ENCODE peak calls at places on chromosomes 16 and 17, in four cellular contexts. R is mesendoderm, F is H9, Z is H1. C is an unnamed sample.

GRCh38 chr17:49015179-49015923 is 18.2 kb downstream of the IGF2BP1 start:
- DNase-seq in R (no peak), F (peak), Z (peak), C (no peak)

GRCh38 chr17:18241229-18241871 is 15.9 kb downstream of the LLGL1 start:
- DNase-seq in F (peak), R (no peak), Z (peak), C (no peak)

GRCh38 chr16:22007509-22008214 is at the start of gene MOSMO:
- DNase-seq in Z (peak), F (peak), R (peak), C (peak)

GRCh38 chr17:32596666-32597065 is 109.9 kb downstream of the CDK5R1 start:
- DNase-seq in Z (no peak), R (peak), F (no peak), C (no peak)

GRCh38 chr16:65070831-65071230 is 51.0 kb downstream of the CDH11 start:
- DNase-seq in R (peak), Z (no peak), F (peak), C (peak)

GRCh38 chr16:78323315-78323714 is 223.9 kb downstream of the WWOX start:
- DNase-seq in Z (no peak), R (no peak), F (no peak), C (no peak)

GRCh38 chr17:55720917-55721836 is 1.5 kb downstream of the TMEM100 start:
- DNase-seq in F (no peak), R (no peak), Z (no peak), C (no peak)

GRCh38 chr17:12985431-12986285 is 32.2 kb downstream of the ELAC2 start:
- DNase-seq in F (no peak), R (no peak), Z (no peak), C (no peak)

GRCh38 chr16:3610698-3611144 is 685 bp downstream of the SLX4 start:
- DNase-seq in Z (no peak), F (no peak), R (peak), C (no peak)

GRCh38 chr16:46612121-46612520 is 9.1 kb downstream of the SHCBP1 start:
- DNase-seq in R (no peak), Z (no peak), F (no peak), C (no peak)

GRCh38 chr16:87822002-87822390 is 47.3 kb downstream of the SLC7A5 start:
- DNase-seq in R (no peak), Z (no peak), F (no peak), C (no peak)

GRCh38 chr17:9389116-9389515 is 186.5 kb downstream of the STX8 start:
- DNase-seq in Z (no peak), F (no peak), R (no peak), C (peak)

GRCh38 chr16:21244798-21245197 is 11.3 kb downstream of the ANKS4B start:
- DNase-seq in R (no peak), Z (peak), F (no peak), C (no peak)

GRCh38 chr17:22270381-22270780 is 578.1 kb downstream of the KCNJ18 start:
- DNase-seq in R (no peak), F (no peak), Z (no peak), C (no peak)

DNA sequence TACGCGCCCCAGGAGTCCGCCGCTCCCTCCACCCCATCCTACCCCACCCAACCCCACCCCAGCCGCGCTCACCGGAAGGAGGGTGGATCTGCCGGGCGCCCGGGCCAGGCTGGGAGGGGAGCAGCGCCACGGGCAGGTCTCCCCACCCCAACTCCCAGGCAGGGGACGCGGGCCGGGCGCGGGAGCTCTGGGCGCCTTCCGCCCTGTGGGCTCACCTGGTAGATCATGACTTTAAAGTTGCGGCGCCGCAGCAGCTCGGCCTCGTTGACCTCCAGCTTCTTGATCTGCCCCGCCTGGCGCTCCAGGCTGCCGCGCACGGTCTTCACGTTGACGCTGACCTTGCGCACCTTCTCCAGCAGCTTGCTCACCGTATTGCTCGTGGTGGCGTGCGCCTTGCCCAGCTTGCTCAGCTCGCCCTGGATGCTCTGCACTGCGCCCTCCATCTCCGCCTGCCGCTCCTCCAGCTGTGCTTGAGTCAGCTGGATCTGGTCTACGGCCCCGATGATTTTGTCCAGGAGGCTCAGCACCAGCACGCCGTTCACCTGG is 571 bp downstream of the CAVIN1 start:
- DNase-seq in Z (peak), R (peak), F (peak), C (peak)
- H3K23ac ChIP-seq in Z (no peak), R (no peak), F (no peak), C (no peak)

GRCh38 chr17:45784583-45785372 is 658 bp downstream of the CRHR1 start:
- DNase-seq in F (peak), R (peak), Z (peak), C (peak)

GRCh38 chr17:45787044-45787443 is 2.9 kb downstream of the CRHR1 start:
- DNase-seq in Z (no peak), F (no peak), R (no peak), C (no peak)

GRCh38 chr17:45784293-45784582 is at the start of gene CRHR1:
- DNase-seq in Z (peak), R (no peak), F (no peak), C (peak)

GRCh38 chr17:45786349-45786748 is 2.2 kb downstream of the CRHR1 start:
- DNase-seq in F (no peak), R (no peak), Z (no peak), C (no peak)

GRCh38 chr17:45785373-45786193 is 1.5 kb downstream of the CRHR1 start:
- DNase-seq in R (peak), Z (no peak), F (peak), C (no peak)
- H3K4me2 ChIP-seq in R (peak), Z (peak), F (peak), C (peak)

DNA sequence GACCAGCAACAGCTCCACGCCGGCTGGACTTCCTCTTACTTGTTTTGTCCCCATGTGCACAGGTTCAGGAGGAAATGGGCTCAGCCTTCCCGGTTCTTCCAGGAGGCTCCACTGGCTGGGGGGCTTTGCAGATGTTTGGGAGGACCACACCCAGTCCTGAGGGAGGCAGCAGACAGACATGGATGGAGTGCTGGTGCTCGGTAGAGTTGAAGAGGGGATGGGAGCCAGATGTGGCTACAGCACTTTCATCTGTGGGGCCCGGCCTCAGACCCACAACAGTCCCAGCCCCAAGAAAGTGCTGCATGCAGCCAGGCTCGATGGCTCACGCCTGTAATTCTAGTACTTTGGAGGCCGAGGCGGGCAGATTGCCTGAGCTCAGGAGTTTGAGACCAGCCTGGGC is 21.8 kb downstream of the NARF start:
- DNase-seq in F (no peak), R (no peak), Z (no peak), C (no peak)
- H3K23ac ChIP-seq in F (no peak), R (no peak), Z (no peak), C (no peak)

GRCh38 chr16:71899171-71899570 is 3.8 kb downstream of the IST1 start:
- DNase-seq in Z (no peak), F (no peak), R (no peak), C (no peak)
- H3K4me2 ChIP-seq in Z (no peak), F (no peak), R (no peak), C (no peak)

GRCh38 chr17:77180503-77181330 is 39.9 kb downstream of the SEC14L1 start:
- DNase-seq in F (no peak), R (no peak), Z (no peak), C (no peak)
- H3K23ac ChIP-seq in F (no peak), R (no peak), Z (no peak), C (no peak)